ENCODE peak calls at places on chromosomes 6 and 20, in ten cellular contexts. Y is NCI-H2081; Q is NCI-H1092; H is hypothalamus; G is EL; W is head of caudate nucleus; U is keratinocyte; R is NB4; C is heart right ventricle; L is stimulated activated CD8-positive, alpha-beta memory T cell treated with anti-CD3 and anti-CD28 coated beads, Interleukin-15, amount 100 ng/mL, for 24 hours. E is an unnamed sample.

GRCh38 chr6:141309295-141309694 is 823.4 kb upstream of the GJE1 start:
- DNase-seq in W (no peak), H (no peak), L (no peak), U (no peak), Q (no peak), Y (no peak), C (no peak), G (peak), R (peak), E (no peak)

GRCh38 chr6:38524436-38525145 is 115.1 kb downstream of the BTBD9 start:
- DNase-seq in U (no peak), R (no peak), W (no peak), L (no peak), Q (no peak), Y (no peak), G (peak), C (no peak), H (no peak), E (no peak)

GRCh38 chr6:105135056-105135455 is 44.8 kb downstream of the POPDC3 start:
- DNase-seq in Y (peak), G (peak), H (peak), W (no peak), R (peak), C (no peak), Q (no peak), L (no peak), U (no peak), E (no peak)

GRCh38 chr20:2955257-2955950 is 82.1 kb downstream of the PTPRA start:
- DNase-seq in G (no peak), U (no peak), Y (no peak), C (no peak), Q (no peak), R (peak), L (no peak), H (no peak), W (peak), E (no peak)

GRCh38 chr20:49595811-49596545 is 28.0 kb upstream of the PTGIS start:
- DNase-seq in U (no peak), C (no peak), W (no peak), R (peak), H (no peak), Q (no peak), G (peak), L (peak), Y (no peak), E (peak)

GRCh38 chr6:117440558-117441525 is 15.1 kb upstream of the ROS1 start:
- DNase-seq in L (no peak), R (peak), Y (no peak), C (no peak), H (no peak), U (peak), G (peak), W (no peak), Q (no peak), E (peak)

GRCh38 chr6:84498905-84499304 is 265.5 kb downstream of the TBX18 start:
- DNase-seq in C (no peak), U (no peak), G (no peak), H (no peak), W (no peak), L (no peak), R (no peak), Y (no peak), Q (no peak), E (no peak)

GRCh38 chr20:10501377-10501776 is 66.3 kb downstream of the SLX4IP start:
- DNase-seq in G (no peak), Y (no peak), Q (no peak), H (peak), U (no peak), L (no peak), C (no peak), W (peak), R (peak), E (no peak)

GRCh38 chr6:99119109-99120031 is 171.6 kb upstream of the FBXL4 start:
- DNase-seq in U (no peak), Q (peak), H (peak), C (no peak), L (no peak), G (peak), W (peak), Y (peak), R (peak), E (peak)

GRCh38 chr6:112251170-112251945 is 3.0 kb downstream of the LAMA4 start:
- DNase-seq in U (no peak), G (peak), C (peak), R (no peak), W (no peak), Q (no peak), H (no peak), L (no peak), Y (no peak), E (no peak)

GRCh38 chr6:7631466-7631865 is 41.5 kb downstream of the SNRNP48 start:
- DNase-seq in W (no peak), Q (no peak), L (no peak), H (no peak), U (no peak), G (no peak), Y (peak), C (no peak), R (no peak), E (no peak)

GRCh38 chr6:24864345-24864744 is 65.6 kb upstream of the ARMH2 start:
- DNase-seq in Q (peak), C (no peak), R (no peak), U (no peak), Y (peak), L (no peak), G (peak), W (no peak), H (no peak), E (no peak)

GRCh38 chr20:4569882-4570281 is 151.8 kb upstream of the PRND start:
- DNase-seq in U (no peak), Y (no peak), G (no peak), L (no peak), R (no peak), C (no peak), H (no peak), W (no peak), Q (no peak), E (no peak)

GRCh38 chr6:130680118-130680517 is 147.1 kb upstream of the SMLR1 start:
- DNase-seq in G (no peak), H (no peak), Y (no peak), U (peak), L (no peak), W (no peak), R (no peak), Q (no peak), C (no peak), E (no peak)

GRCh38 chr6:31464252-31465184 is 33.4 kb upstream of the MICB start:
- DNase-seq in W (no peak), H (no peak), Q (no peak), R (no peak), L (no peak), G (no peak), C (no peak), U (no peak), Y (no peak), E (no peak)

GRCh38 chr6:3294921-3295871 is 36.4 kb downstream of the PSMG4 start:
- DNase-seq in W (peak), U (no peak), G (no peak), Q (no peak), Y (peak), H (peak), C (no peak), R (peak), L (no peak), E (no peak)

GRCh38 chr6:11774392-11774791 is 4.2 kb downstream of the ADTRP start:
- DNase-seq in C (no peak), L (no peak), R (no peak), U (no peak), Y (no peak), H (no peak), Q (no peak), G (no peak), W (no peak), E (no peak)

GRCh38 chr6:161227004-161227950 is 46.6 kb downstream of the AGPAT4 start:
- DNase-seq in H (no peak), W (no peak), C (no peak), R (no peak), U (no peak), L (no peak), Y (no peak), Q (no peak), G (no peak), E (no peak)

GRCh38 chr20:45372241-45372640 is 5.9 kb downstream of the TP53TG5 start:
- DNase-seq in U (no peak), Q (no peak), G (no peak), H (no peak), W (no peak), L (no peak), Y (no peak), R (no peak), C (no peak), E (no peak)

GRCh38 chr6:150600302-150601017 is 775 bp downstream of the PLEKHG1 start:
- DNase-seq in H (peak), Q (peak), R (peak), Y (peak), G (peak), L (no peak), U (peak), C (peak), W (peak), E (peak)

GRCh38 chr6:89008299-89008698 is 44.9 kb upstream of the RNGTT start:
- DNase-seq in R (no peak), Y (no peak), C (no peak), U (no peak), W (no peak), G (no peak), Q (no peak), H (no peak), L (no peak), E (no peak)

GRCh38 chr6:2593167-2593566 is 157.6 kb downstream of the MYLK4 start:
- DNase-seq in W (no peak), L (no peak), H (no peak), R (no peak), C (no peak), Q (no peak), G (no peak), U (no peak), Y (no peak), E (no peak)

GRCh38 chr6:12012566-12013367 is 655 bp downstream of the HIVEP1 start:
- DNase-seq in G (peak), R (peak), H (peak), L (peak), Y (peak), U (peak), Q (no peak), C (peak), W (peak), E (no peak)

GRCh38 chr6:150176152-150176551 is 33.3 kb downstream of the PPP1R14C start:
- DNase-seq in U (no peak), H (no peak), G (no peak), W (no peak), R (no peak), L (no peak), C (peak), Y (no peak), Q (no peak), E (no peak)

GRCh38 chr6:133548409-133548808 is 307.3 kb downstream of the EYA4 start:
- DNase-seq in L (no peak), W (no peak), C (no peak), U (no peak), Y (no peak), H (no peak), G (peak), R (no peak), Q (no peak), E (peak)

GRCh38 chr6:159819932-159820640 is 20.0 kb downstream of the PNLDC1 start:
- DNase-seq in R (peak), W (no peak), G (no peak), C (no peak), Q (no peak), H (no peak), Y (no peak), U (no peak), L (no peak), E (no peak)

GRCh38 chr6:38640216-38640909 is 634 bp upstream of the BTBD9 start:
- DNase-seq in W (no peak), Y (no peak), L (no peak), R (no peak), Q (no peak), U (no peak), H (peak), G (peak), C (no peak), E (no peak)

GRCh38 chr6:152669894-152670293 is 27.8 kb upstream of the MYCT1 start:
- DNase-seq in H (no peak), Q (no peak), C (no peak), G (peak), Y (peak), L (no peak), W (no peak), R (peak), U (no peak), E (no peak)

GRCh38 chr6:64831680-64832079 is 875.3 kb downstream of the EYS start:
- DNase-seq in C (no peak), U (no peak), G (no peak), Y (no peak), H (no peak), L (no peak), W (no peak), R (no peak), Q (no peak), E (no peak)

GRCh38 chr20:56909918-56910714 is 281.0 kb downstream of the TFAP2C start:
- DNase-seq in Y (no peak), R (no peak), W (no peak), L (no peak), Q (no peak), C (no peak), H (no peak), U (no peak), G (no peak), E (no peak)

GRCh38 chr6:21767891-21768659 is 174.5 kb downstream of the SOX4 start:
- DNase-seq in Y (no peak), W (no peak), R (no peak), H (no peak), L (no peak), Q (no peak), G (peak), U (no peak), C (no peak), E (no peak)

GRCh38 chr6:56628105-56628504 is 14.6 kb downstream of the DST start:
- DNase-seq in L (no peak), Y (no peak), Q (no peak), H (no peak), R (no peak), C (no peak), U (no peak), G (no peak), W (no peak), E (no peak)

GRCh38 chr6:78526432-78526831 is 340.9 kb upstream of the IRAK1BP1 start:
- DNase-seq in Y (no peak), Q (no peak), U (no peak), W (no peak), G (no peak), H (no peak), R (no peak), C (no peak), L (no peak), E (no peak)

GRCh38 chr6:30260036-30260504 is 46.9 kb upstream of the TRIM26 start:
- DNase-seq in L (no peak), G (no peak), W (peak), Y (no peak), H (no peak), R (peak), Q (no peak), U (no peak), C (peak), E (no peak)

E was measured in non-pigmented ciliary epithelial cell.